ENCODE peak calls at places on chromosomes 11 and 22, in ten cellular contexts. P is AG09309; H is naive thymus-derived CD4-positive, alpha-beta T cell; F is neural progenitor cell; N is spleen; C is GM23248; Q is CD8-positive, alpha-beta T cell; G is AG10803; W is astrocyte; K is cardiac fibroblast. I is an unnamed sample.
A peak's percentile ranks its signal among the peaks of the same experiment; 100 is the strongest.

GRCh38 chr11:20022363-20023081 is 137.8 kb downstream of the DBX1 start:
- DNase-seq in P (no peak), H (no peak), F (peak; percentile 91), N (no peak), C (no peak), Q (no peak), G (no peak), W (peak; percentile 75), K (peak; percentile 74), I (peak; percentile 61)

GRCh38 chr22:40572976-40573375 is 63.5 kb downstream of the MRTFA start:
- DNase-seq in P (no peak), H (no peak), F (no peak), N (no peak), C (peak; percentile 49), Q (no peak), G (peak; percentile 60), W (no peak), K (peak; percentile 41), I (no peak)

GRCh38 chr22:40161182-40161581 is 16.5 kb upstream of the TNRC6B start:
- DNase-seq in P (no peak), H (no peak), F (no peak), N (no peak), C (no peak), Q (no peak), G (no peak), W (no peak), K (no peak), I (no peak)

GRCh38 chr11:21195995-21196394 is 526.6 kb downstream of the NELL1 start:
- DNase-seq in P (no peak), H (no peak), F (no peak), N (no peak), C (no peak), Q (no peak), G (no peak), W (no peak), K (no peak), I (no peak)

GRCh38 chr11:59550368-59550841 is 39.1 kb downstream of the OR4D9 start:
- DNase-seq in P (peak; percentile 77), H (peak; percentile 89), F (peak; percentile 95), N (peak; percentile 95), C (peak; percentile 95), Q (peak; percentile 74), G (peak; percentile 95), W (peak; percentile 94), K (peak; percentile 92), I (peak; percentile 97)

GRCh38 chr22:45322873-45323525 is 13.3 kb downstream of the FAM118A start:
- DNase-seq in P (no peak), H (peak; percentile 40), F (no peak), N (peak; percentile 18), C (no peak), Q (no peak), G (no peak), W (no peak), K (no peak), I (no peak)

GRCh38 chr11:79054636-79055035 is 386.2 kb downstream of the TENM4 start:
- DNase-seq in P (peak; percentile 23), H (no peak), F (no peak), N (no peak), C (peak; percentile 25), Q (no peak), G (no peak), W (peak; percentile 76), K (peak; percentile 18), I (peak; percentile 68)

GRCh38 chr11:120391297-120391696 is 55.1 kb downstream of the ARHGEF12 start:
- DNase-seq in P (no peak), H (no peak), F (peak; percentile 17), N (no peak), C (no peak), Q (no peak), G (no peak), W (no peak), K (peak; percentile 16), I (no peak)

GRCh38 chr22:34080501-34080900 is 160.2 kb upstream of the LARGE1 start:
- DNase-seq in P (no peak), H (no peak), F (no peak), N (no peak), C (no peak), Q (no peak), G (peak; percentile 1), W (no peak), K (no peak), I (no peak)

DNA sequence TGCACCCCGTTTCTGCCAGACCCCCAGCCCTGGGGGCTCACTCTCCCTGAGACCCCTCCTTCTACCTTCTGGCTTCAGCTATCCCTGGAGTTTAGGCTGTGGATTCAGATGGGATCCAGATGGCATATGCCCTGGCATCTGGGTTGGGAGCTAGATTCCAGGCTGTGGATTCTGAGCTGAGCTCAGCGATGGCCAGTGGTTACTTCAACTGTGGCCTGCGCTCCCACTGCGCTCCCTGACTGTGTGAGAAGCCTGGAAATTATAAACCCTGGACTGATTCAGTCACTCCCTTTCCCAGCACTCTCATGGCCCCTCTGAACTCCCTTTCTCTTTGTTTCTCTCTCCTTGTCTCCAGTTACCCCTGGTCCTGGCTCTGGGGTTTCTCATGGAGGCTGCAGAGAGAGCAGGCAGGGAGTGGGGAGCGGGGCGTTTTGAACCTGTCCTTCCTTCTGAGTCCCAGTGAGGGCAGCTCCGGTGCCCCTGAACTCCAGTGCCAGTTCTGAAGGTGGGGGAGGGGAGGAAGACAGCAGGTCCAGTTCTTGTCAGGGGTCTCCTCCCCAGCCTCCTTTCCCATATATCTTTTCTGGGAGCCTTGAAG is 4.8 kb downstream of the ARHGEF17 start:
- DNase-seq in P (no peak), H (no peak), F (no peak), N (no peak), C (peak; percentile 83), Q (no peak), G (peak; percentile 74), W (no peak), K (no peak), I (peak; percentile 56)
- H3K4me3 ChIP-seq in P (peak overlapping the region; percentile 47), H (no peak overlapping the region), F (peak overlapping the region; percentile 25), N (peak overlapping the region; percentile 85), C (peak overlapping the region; percentile 76), Q (no peak overlapping the region), G (peak overlapping the region; percentile 87), W (peak overlapping the region; percentile 49), K (peak overlapping the region; percentile 67), I (peak overlapping the region; percentile 41)

GRCh38 chr11:66718320-66718971 is 10.6 kb downstream of the SPTBN2 start:
- DNase-seq in P (no peak), H (no peak), F (no peak), N (no peak), C (no peak), Q (no peak), G (no peak), W (no peak), K (no peak), I (no peak)
- H3K4me3 ChIP-seq in P (no peak overlapping the region), H (no peak overlapping the region), F (no peak overlapping the region), N (no peak overlapping the region), C (no peak overlapping the region), Q (no peak overlapping the region), G (no peak overlapping the region), W (no peak overlapping the region), K (no peak overlapping the region), I (no peak overlapping the region)

DNA sequence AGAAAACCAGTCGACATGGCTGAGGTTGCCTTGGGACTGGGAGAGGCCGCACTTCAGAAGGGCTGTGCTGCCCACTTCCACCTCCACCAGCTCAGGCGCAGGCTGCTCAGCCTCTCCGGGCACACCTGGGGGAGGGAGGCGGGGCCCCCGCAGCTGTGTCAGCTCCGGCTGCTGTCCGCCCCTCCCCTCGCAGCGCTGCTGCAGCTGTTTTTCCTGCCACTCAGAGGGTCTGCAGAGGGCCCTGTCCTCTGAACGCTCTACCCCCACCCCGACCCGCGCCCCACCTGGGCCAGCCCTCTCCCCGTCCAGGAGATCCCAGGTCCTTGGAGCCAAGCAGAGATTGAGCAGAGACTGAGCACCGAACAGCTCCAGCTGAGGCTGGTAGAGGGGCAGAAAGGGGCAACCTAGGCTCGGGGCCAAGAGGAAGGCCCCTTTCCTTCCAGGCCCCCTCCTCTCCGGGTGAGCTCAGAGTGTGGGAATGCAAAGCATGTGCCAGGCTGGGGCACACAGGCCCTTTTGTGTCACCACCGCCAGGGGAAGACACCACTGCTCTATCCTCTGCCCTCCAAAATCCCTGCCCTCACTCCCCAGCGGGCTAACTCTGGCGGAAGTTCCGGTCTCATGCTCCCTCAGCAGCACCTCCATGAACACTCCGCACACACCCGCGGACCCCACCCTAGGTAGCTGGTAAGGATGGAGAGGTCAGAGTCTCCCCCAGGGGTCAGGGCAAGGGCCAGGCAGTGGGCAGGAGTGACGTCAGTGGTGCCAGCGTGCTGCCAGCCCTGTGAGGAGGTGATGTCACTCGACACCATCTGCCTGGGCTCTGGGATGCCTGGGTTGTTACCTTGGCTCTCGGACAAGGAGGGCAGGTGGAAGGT is 1.6 kb downstream of the MCAM start:
- DNase-seq in P (no peak), H (peak; percentile 52), F (peak; percentile 61), N (peak; percentile 87), C (peak; percentile 39), Q (no peak), G (no peak), W (no peak), K (no peak), I (no peak)
- H3K4me3 ChIP-seq in P (no peak overlapping the region), H (peak overlapping the region; percentile 69), F (peak overlapping the region; percentile 74), N (peak overlapping the region; percentile 72), C (peak overlapping the region; percentile 72), Q (peak overlapping the region; percentile 67), G (peak overlapping the region; percentile 57), W (peak overlapping the region; percentile 61), K (peak overlapping the region; percentile 58), I (peak overlapping the region; percentile 62)

GRCh38 chr22:46560696-46561295 is 23.4 kb upstream of the CELSR1 start:
- DNase-seq in P (no peak), H (no peak), F (no peak), N (peak; percentile 58), C (no peak), Q (no peak), G (no peak), W (no peak), K (no peak), I (no peak)

GRCh38 chr22:46567471-46567870 is 30.1 kb upstream of the CELSR1 start:
- DNase-seq in P (no peak), H (no peak), F (no peak), N (no peak), C (no peak), Q (no peak), G (no peak), W (no peak), K (no peak), I (no peak)

GRCh38 chr22:46561435-46561905 is 24.1 kb upstream of the CELSR1 start:
- DNase-seq in P (no peak), H (no peak), F (peak; percentile 57), N (peak; percentile 47), C (no peak), Q (no peak), G (no peak), W (no peak), K (no peak), I (no peak)

GRCh38 chr22:46564084-46564714 is 26.8 kb upstream of the CELSR1 start:
- DNase-seq in P (no peak), H (no peak), F (peak; percentile 52), N (no peak), C (no peak), Q (no peak), G (no peak), W (no peak), K (no peak), I (no peak)

DNA sequence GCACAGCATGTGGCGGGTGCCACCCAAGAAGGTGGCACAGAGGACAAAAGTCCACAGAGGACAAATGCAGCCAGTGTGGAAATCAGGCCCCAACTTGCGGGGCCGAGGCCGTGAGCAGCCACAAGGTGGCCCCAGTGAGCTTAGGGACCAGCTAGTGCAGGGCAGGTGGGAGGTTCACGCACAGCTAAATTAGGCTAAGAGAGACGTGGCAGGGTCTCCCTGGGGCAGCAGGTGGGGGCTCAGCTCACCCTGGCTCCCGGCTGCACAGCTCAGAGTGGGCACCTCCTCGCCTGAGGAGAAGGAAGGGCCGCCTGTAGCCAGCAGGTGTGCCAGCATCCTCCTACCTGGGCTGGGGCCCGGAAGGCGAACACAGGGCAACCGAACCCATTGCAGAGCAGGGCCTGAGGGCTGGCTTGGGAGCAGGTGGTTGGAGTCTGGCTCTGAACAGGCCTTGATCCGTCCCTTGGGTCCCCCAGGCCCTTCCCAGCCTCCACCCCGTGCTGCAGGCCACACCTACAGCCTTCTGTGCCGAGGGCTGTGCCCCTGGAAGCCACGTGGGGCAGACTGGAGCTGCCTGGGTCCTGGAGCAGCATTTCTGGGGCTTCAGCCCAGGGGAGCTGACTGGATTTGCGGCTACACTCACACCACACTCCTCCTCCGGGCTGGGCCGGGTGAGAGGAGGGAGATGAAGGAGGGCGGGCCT is 26.1 kb upstream of the CELSR1 start:
- DNase-seq in P (no peak), H (peak; percentile 76), F (peak; percentile 82), N (peak; percentile 94), C (peak; percentile 67), Q (peak; percentile 67), G (peak; percentile 41), W (no peak), K (peak; percentile 66), I (peak; percentile 32)
- H3K4me3 ChIP-seq in P (no peak overlapping the region), H (peak overlapping the region; percentile 34), F (no peak overlapping the region), N (peak overlapping the region; percentile 58), C (no peak overlapping the region), Q (no peak overlapping the region), G (no peak overlapping the region), W (no peak overlapping the region), K (no peak overlapping the region), I (no peak overlapping the region)

I was measured in brain microvascular endothelial cell.